ENCODE peak calls at places on chromosome 9, in six cellular contexts. D is psoas muscle, C is lung, L is K562, M is Panc1, T is GM12878. B is an unnamed sample.

GRCh38 chr9:88544245-88544644 is 9.3 kb downstream of the NXNL2 start:
- ATAC-seq in M (no peak), T (no peak), D (no peak), L (peak; percentile 78), C (no peak), B (no peak)

GRCh38 chr9:77521091-77521490 is 127.0 kb downstream of the GNA14 start:
- ATAC-seq in D (no peak), C (no peak), T (no peak), L (no peak), M (no peak), B (no peak)

GRCh38 chr9:4026925-4027324 is 272.9 kb downstream of the GLIS3 start:
- ATAC-seq in L (no peak), D (no peak), T (no peak), C (no peak), M (no peak), B (no peak)

GRCh38 chr9:16069671-16070586 is 517.1 kb downstream of the CCDC171 start:
- ATAC-seq in M (no peak), T (no peak), C (no peak), D (no peak), L (no peak), B (no peak)

GRCh38 chr9:108093773-108094675 is 604.5 kb upstream of the KLF4 start:
- ATAC-seq in M (no peak), D (no peak), L (peak; percentile 94), T (no peak), C (no peak), B (peak; percentile 29)

GRCh38 chr9:132609829-132610228 is 27.4 kb downstream of the BARHL1 start:
- ATAC-seq in T (no peak), C (no peak), D (peak; percentile 33), M (no peak), L (no peak), B (no peak)

GRCh38 chr9:70618784-70619183 is 204.3 kb upstream of the KLF9 start:
- ATAC-seq in M (no peak), C (no peak), L (no peak), T (no peak), D (peak; percentile 81), B (no peak)

GRCh38 chr9:37512439-37512838 is 26.7 kb downstream of the POLR1E start:
- ATAC-seq in M (no peak), C (no peak), D (no peak), L (no peak), T (no peak), B (no peak)

GRCh38 chr9:71128796-71129195 is 7.4 kb upstream of the TRPM3 start:
- ATAC-seq in T (no peak), M (no peak), L (no peak), C (no peak), D (no peak), B (no peak)

GRCh38 chr9:6783753-6784152 is 26.0 kb downstream of the KDM4C start:
- ATAC-seq in L (no peak), M (no peak), C (no peak), D (no peak), T (no peak), B (no peak)

GRCh38 chr9:109349431-109349846 is 28.6 kb upstream of the EPB41L4B start:
- ATAC-seq in T (no peak), C (peak; percentile 56), D (peak; percentile 41), M (peak; percentile 72), L (no peak), B (peak; percentile 73)

GRCh38 chr9:127277099-127277498 is 12.5 kb downstream of the GARNL3 start:
- ATAC-seq in L (no peak), C (no peak), M (no peak), D (no peak), T (peak; percentile 88), B (no peak)

GRCh38 chr9:115291841-115292240 is 173.9 kb upstream of the TNC start:
- ATAC-seq in M (no peak), C (peak; percentile 88), L (no peak), T (no peak), D (no peak), B (no peak)

GRCh38 chr9:77769246-77769645 is 121.1 kb upstream of the GNA14 start:
- ATAC-seq in L (no peak), T (no peak), C (no peak), D (no peak), M (no peak), B (no peak)

GRCh38 chr9:130962418-130963316 is 23.6 kb upstream of the FIBCD1 start:
- ATAC-seq in T (no peak), C (peak; percentile 67), D (peak; percentile 79), M (peak; percentile 96), L (peak; percentile 12), B (peak; percentile 65)

GRCh38 chr9:5976668-5977397 is 38.6 kb downstream of the RANBP6 start:
- ATAC-seq in T (peak; percentile 88), M (no peak), L (no peak), D (no peak), C (no peak), B (no peak)

GRCh38 chr9:90836396-90837080 is 34.9 kb downstream of the SYK start:
- ATAC-seq in M (no peak), T (no peak), D (no peak), C (no peak), L (no peak), B (no peak)

GRCh38 chr9:72936266-72936665 is 16.6 kb downstream of the ALDH1A1 start:
- ATAC-seq in M (no peak), L (no peak), C (no peak), D (no peak), T (no peak), B (no peak)

GRCh38 chr9:91187965-91188344 is 173.8 kb downstream of the AUH start:
- ATAC-seq in M (no peak), D (no peak), T (no peak), C (no peak), L (no peak), B (peak; percentile 29)

GRCh38 chr9:131827821-131828369 is 88.0 kb upstream of the RAPGEF1 start:
- ATAC-seq in D (no peak), C (no peak), L (no peak), T (no peak), M (no peak), B (no peak)

GRCh38 chr9:89387970-89388867 is 69.9 kb downstream of the SECISBP2 start:
- ATAC-seq in L (no peak), M (no peak), D (peak; percentile 81), C (peak; percentile 82), T (no peak), B (peak; percentile 90)

GRCh38 chr9:121984726-121985402 is 108.2 kb downstream of the TTLL11 start:
- ATAC-seq in L (no peak), D (peak; percentile 90), M (no peak), T (no peak), C (no peak), B (no peak)

GRCh38 chr9:118990949-118991348 is 378.3 kb downstream of the BRINP1 start:
- ATAC-seq in M (no peak), T (no peak), L (no peak), C (no peak), D (peak; percentile 24), B (no peak)

GRCh38 chr9:32502459-32502858 is 23.5 kb downstream of the RIGI start:
- ATAC-seq in D (no peak), L (no peak), C (no peak), M (peak; percentile 89), T (no peak), B (no peak)

GRCh38 chr9:135736265-135736978 is 34.4 kb downstream of the KCNT1 start:
- ATAC-seq in C (no peak), L (no peak), T (no peak), D (no peak), M (no peak), B (no peak)

GRCh38 chr9:135731454-135731853 is 29.5 kb downstream of the KCNT1 start:
- ATAC-seq in D (no peak), C (no peak), L (no peak), M (no peak), T (no peak), B (no peak)

GRCh38 chr9:135729480-135729879 is 27.5 kb downstream of the KCNT1 start:
- ATAC-seq in T (no peak), M (no peak), D (no peak), C (no peak), L (no peak), B (no peak)

GRCh38 chr9:135734616-135735144 is 32.7 kb downstream of the KCNT1 start:
- ATAC-seq in D (no peak), M (peak; percentile 25), L (no peak), T (no peak), C (no peak), B (no peak)

GRCh38 chr9:135732569-135733257 is 30.7 kb downstream of the KCNT1 start:
- ATAC-seq in L (no peak), C (no peak), M (no peak), D (no peak), T (no peak), B (no peak)
- H3K9me3 ChIP-seq in L (peaks cover 3% of the 10 kb centered on the region), C (peaks cover 11% of the 10 kb centered on the region), M (no peaks in the 10 kb centered on the region), D (no peaks in the 10 kb centered on the region), T (no peaks in the 10 kb centered on the region), B (peaks cover 28% of the 10 kb centered on the region)

DNA sequence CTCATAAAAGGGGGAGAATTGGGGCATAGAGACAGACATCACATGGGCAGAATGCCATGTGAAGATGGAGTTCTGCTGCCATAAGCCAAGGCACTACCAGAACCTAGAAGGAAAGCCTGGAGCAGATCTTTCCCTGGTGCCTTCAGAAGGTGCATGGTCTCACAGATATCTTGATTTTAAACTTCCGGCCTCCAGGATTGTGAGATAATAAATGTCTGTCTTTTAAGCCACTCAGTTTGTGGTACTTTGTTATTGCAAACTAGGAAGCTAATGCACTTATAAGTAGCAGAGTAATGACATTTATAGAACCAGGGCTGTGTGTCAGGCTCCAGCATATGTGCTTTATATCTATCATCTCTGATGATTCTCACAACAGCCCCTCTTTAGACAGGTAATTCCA is 130.4 kb downstream of the ASTN2 start:
- ATAC-seq in L (no peak), T (no peak), C (no peak), D (no peak), M (no peak), B (no peak)
- H3K9me3 ChIP-seq in L (no peaks in the 10 kb centered on the region), T (no peaks in the 10 kb centered on the region), C (no peaks in the 10 kb centered on the region), D (no peaks in the 10 kb centered on the region), M (no peaks in the 10 kb centered on the region), B (no peaks in the 10 kb centered on the region)

DNA sequence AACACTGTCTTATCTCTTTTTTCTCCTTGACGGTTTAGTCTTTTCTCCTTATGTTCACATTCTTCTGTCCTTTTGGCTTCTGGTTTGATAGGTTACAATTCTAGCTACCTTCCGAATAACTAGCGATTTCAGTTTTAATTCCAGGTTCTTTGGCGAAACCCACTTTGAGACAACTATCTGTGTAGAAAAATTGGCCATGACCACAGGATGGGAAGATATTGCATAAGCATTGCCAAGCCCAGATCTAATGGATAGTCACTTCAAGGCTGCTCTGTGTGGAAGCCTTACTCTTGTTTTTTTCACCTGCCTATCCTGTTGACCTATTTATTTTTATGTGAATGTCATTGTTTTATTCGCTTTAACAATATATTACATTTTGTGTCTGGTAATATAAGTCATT is 5.2 kb downstream of the ZNF189 start:
- ATAC-seq in M (no peak), T (no peak), L (no peak), D (no peak), C (no peak), B (no peak)
- H3K9me3 ChIP-seq in M (peaks cover 65% of the 10 kb centered on the region), T (peaks cover 34% of the 10 kb centered on the region), L (peaks cover 44% of the 10 kb centered on the region), D (peaks cover 49% of the 10 kb centered on the region), C (peaks cover 10% of the 10 kb centered on the region), B (peaks cover 65% of the 10 kb centered on the region)

DNA sequence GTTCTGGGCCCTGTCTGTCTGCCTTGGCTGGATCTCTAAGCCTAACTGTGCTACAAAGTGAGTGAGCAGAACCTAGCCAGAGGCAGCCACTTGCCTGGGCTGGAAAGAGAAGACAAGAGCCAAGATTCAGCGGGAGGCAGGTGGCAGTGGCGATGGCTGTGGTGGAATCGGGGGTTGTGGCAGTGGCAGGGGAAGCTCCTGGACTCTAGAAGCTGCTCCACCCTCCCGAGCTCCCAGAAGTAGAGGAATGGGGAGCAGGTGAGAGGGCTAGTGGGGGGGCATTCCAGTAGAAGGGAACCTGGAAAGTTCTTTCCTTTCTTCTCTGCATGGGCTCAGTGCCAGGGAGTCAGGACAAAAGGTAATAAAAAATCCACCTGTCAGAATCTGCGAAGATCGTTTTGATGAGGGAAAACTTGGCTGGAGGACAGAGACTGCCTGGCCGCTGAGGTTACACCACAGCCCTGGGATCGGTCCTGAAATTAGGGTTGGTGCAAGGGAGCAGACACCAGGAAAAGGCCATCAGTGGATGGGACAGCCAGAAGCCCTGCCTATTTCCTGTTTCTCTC is 1.7 kb downstream of the CRAT start:
- ATAC-seq in L (no peak), T (no peak), D (no peak), C (no peak), M (no peak), B (no peak)
- H3K9me3 ChIP-seq in L (no peaks in the 10 kb centered on the region), T (no peaks in the 10 kb centered on the region), D (no peaks in the 10 kb centered on the region), C (no peaks in the 10 kb centered on the region), M (no peaks in the 10 kb centered on the region), B (no peaks in the 10 kb centered on the region)